ENCODE peak calls at places on chromosome 1, in six cellular contexts. One of them, this sample, is unnamed.

GRCh38 chr1:210292276-210292851 is 36.3 kb upstream of the HHAT start:
- DNase-seq in BE2C: peak; percentile 82
- DNase-seq in colonic mucosa: peak; percentile 66
- DNase-seq in adrenal gland: peak; percentile 20
- DNase-seq in pancreas: peak; percentile 92
- DNase-seq in transverse colon: peak; percentile 79
- DNase-seq in this sample: peak; percentile 66

GRCh38 chr1:184930645-184931044 is 43.7 kb downstream of the NIBAN1 start:
- DNase-seq in BE2C: no peak
- DNase-seq in colonic mucosa: no peak
- DNase-seq in adrenal gland: no peak
- DNase-seq in pancreas: no peak
- DNase-seq in transverse colon: no peak
- DNase-seq in this sample: no peak

GRCh38 chr1:56452027-56453011 is 127.0 kb downstream of the PLPP3 start:
- DNase-seq in BE2C: no peak
- DNase-seq in colonic mucosa: no peak
- DNase-seq in adrenal gland: peak; percentile 22
- DNase-seq in pancreas: no peak
- DNase-seq in transverse colon: no peak
- DNase-seq in this sample: no peak

GRCh38 chr1:224212618-224213037 is 29.6 kb downstream of the DEGS1 start:
- DNase-seq in BE2C: no peak
- DNase-seq in colonic mucosa: no peak
- DNase-seq in adrenal gland: no peak
- DNase-seq in pancreas: no peak
- DNase-seq in transverse colon: no peak
- DNase-seq in this sample: no peak

GRCh38 chr1:189424746-189425331 is 1052.8 kb downstream of the BRINP3 start:
- DNase-seq in BE2C: no peak
- DNase-seq in colonic mucosa: no peak
- DNase-seq in adrenal gland: no peak
- DNase-seq in pancreas: no peak
- DNase-seq in transverse colon: no peak
- DNase-seq in this sample: no peak

GRCh38 chr1:19356266-19356665 is 44.1 kb downstream of the SLC66A1 start:
- DNase-seq in BE2C: no peak
- DNase-seq in colonic mucosa: no peak
- DNase-seq in adrenal gland: no peak
- DNase-seq in pancreas: no peak
- DNase-seq in transverse colon: no peak
- DNase-seq in this sample: no peak

GRCh38 chr1:240093120-240093961 is 1.7 kb downstream of the FMN2 start:
- DNase-seq in BE2C: peak; percentile 11
- DNase-seq in colonic mucosa: no peak
- DNase-seq in adrenal gland: no peak
- DNase-seq in pancreas: peak; percentile 61
- DNase-seq in transverse colon: peak; percentile 9
- DNase-seq in this sample: peak; percentile 16

GRCh38 chr1:37606481-37607263 is 10.9 kb upstream of the GNL2 start:
- DNase-seq in BE2C: no peak
- DNase-seq in colonic mucosa: no peak
- DNase-seq in adrenal gland: no peak
- DNase-seq in pancreas: no peak
- DNase-seq in transverse colon: no peak
- DNase-seq in this sample: no peak

GRCh38 chr1:1199141-1199960 is 7.0 kb downstream of the TNFRSF18 start:
- DNase-seq in BE2C: peak; percentile 12
- DNase-seq in colonic mucosa: no peak
- DNase-seq in adrenal gland: no peak
- DNase-seq in pancreas: peak; percentile 73
- DNase-seq in transverse colon: peak; percentile 6
- DNase-seq in this sample: no peak

GRCh38 chr1:209318302-209319056 is 265.0 kb upstream of the CAMK1G start:
- DNase-seq in BE2C: no peak
- DNase-seq in colonic mucosa: no peak
- DNase-seq in adrenal gland: no peak
- DNase-seq in pancreas: no peak
- DNase-seq in transverse colon: no peak
- DNase-seq in this sample: no peak

GRCh38 chr1:228410015-228410414 is 3.4 kb upstream of the TRIM11 start:
- DNase-seq in BE2C: no peak
- DNase-seq in colonic mucosa: no peak
- DNase-seq in adrenal gland: peak; percentile 86
- DNase-seq in pancreas: no peak
- DNase-seq in transverse colon: no peak
- DNase-seq in this sample: no peak

DNA sequence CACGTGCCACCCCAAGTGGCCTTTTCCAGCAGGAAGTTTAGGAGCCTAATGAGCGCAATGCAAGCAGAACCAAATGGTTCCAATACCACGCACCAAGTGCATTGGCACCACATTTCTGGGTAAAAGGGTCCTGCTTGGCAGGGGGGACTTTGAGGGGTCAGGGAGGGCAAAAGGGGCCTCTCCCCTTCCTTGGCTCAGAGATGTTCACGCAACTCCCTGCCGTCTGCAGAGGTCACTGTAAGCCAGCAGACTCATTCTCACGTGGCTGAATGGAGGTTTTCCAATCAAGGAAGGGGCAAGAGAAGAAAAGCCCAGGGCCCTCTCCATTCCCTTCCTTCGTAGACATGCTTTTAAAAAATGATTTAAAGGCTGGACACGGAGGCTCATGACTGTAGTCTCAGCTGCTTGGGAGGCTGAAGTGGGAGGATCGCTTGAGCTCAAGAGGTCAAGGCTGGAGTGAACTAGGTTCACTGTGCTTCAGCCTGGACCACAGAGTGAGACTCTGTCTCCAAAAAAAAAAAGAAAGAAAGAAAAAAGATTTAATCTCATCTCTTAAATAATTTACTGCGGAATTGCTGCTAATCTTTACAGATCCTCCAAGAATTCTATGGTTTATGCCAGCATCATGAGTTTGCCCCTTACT is 80.3 kb downstream of the RUNX3 start:
- DNase-seq in BE2C: peak; percentile 19
- DNase-seq in colonic mucosa: peak; percentile 40
- DNase-seq in adrenal gland: peak; percentile 29
- DNase-seq in pancreas: no peak
- DNase-seq in transverse colon: peak; percentile 42
- DNase-seq in this sample: peak; percentile 44
- TF ChIP-seq CTCF in BE2C: peak; percentile 39
- TF ChIP-seq CTCF in colonic mucosa: peak; percentile 38
- TF ChIP-seq CTCF in adrenal gland: no peak
- TF ChIP-seq CTCF in pancreas: no peak
- TF ChIP-seq CTCF in transverse colon: no peak
- TF ChIP-seq CTCF in this sample: peak; percentile 65

GRCh38 chr1:6292134-6292533 is 31.2 kb upstream of the GPR153 start:
- DNase-seq in BE2C: no peak
- DNase-seq in colonic mucosa: no peak
- DNase-seq in adrenal gland: no peak
- DNase-seq in pancreas: no peak
- DNase-seq in transverse colon: no peak
- DNase-seq in this sample: no peak

GRCh38 chr1:6294080-6294867 is 33.4 kb upstream of the GPR153 start:
- DNase-seq in BE2C: no peak
- DNase-seq in colonic mucosa: no peak
- DNase-seq in adrenal gland: no peak
- DNase-seq in pancreas: no peak
- DNase-seq in transverse colon: no peak
- DNase-seq in this sample: no peak

GRCh38 chr1:6298530-6298929 is 37.6 kb upstream of the GPR153 start:
- DNase-seq in BE2C: no peak
- DNase-seq in colonic mucosa: no peak
- DNase-seq in adrenal gland: no peak
- DNase-seq in pancreas: peak; percentile 14
- DNase-seq in transverse colon: no peak
- DNase-seq in this sample: no peak

GRCh38 chr1:6295910-6296309 is 35.0 kb upstream of the GPR153 start:
- DNase-seq in BE2C: no peak
- DNase-seq in colonic mucosa: no peak
- DNase-seq in adrenal gland: no peak
- DNase-seq in pancreas: no peak
- DNase-seq in transverse colon: no peak
- DNase-seq in this sample: no peak

DNA sequence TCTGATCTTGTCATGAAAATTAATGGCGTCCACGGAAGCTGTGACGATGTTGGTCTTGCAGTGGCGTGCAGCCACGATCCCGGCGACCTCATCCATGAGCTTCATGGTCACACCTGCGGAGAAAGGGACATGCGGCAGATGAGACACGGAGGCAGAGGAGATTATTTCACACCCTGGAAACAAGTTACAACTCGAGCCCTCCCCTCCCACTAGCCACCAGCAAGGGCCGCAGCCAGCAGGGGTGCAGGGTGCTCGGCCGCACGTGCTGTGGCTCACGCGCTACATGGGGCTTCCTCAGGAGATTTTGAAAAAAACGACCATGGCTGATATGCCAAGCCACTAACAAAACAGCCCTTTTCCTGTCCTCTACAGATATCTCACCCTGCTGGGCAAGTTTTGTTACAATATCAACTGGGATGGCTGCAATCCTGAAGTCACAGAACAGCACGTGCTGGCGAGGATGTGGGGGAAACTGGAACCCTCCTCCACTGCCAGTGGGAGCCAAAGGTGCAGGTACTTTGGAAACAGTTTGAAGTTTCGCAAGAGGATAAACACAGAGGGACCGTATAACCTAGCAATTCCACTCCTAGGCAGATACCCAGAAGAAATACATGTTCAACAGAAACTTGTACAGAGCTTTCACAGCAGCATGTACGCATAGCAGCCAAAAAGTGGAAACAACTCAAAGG is 34.1 kb upstream of the GPR153 start:
- DNase-seq in BE2C: no peak
- DNase-seq in colonic mucosa: no peak
- DNase-seq in adrenal gland: no peak
- DNase-seq in pancreas: no peak
- DNase-seq in transverse colon: no peak
- DNase-seq in this sample: no peak
- TF ChIP-seq CTCF in BE2C: no peak
- TF ChIP-seq CTCF in colonic mucosa: no peak
- TF ChIP-seq CTCF in adrenal gland: no peak
- TF ChIP-seq CTCF in pancreas: no peak
- TF ChIP-seq CTCF in transverse colon: no peak
- TF ChIP-seq CTCF in this sample: no peak

DNA sequence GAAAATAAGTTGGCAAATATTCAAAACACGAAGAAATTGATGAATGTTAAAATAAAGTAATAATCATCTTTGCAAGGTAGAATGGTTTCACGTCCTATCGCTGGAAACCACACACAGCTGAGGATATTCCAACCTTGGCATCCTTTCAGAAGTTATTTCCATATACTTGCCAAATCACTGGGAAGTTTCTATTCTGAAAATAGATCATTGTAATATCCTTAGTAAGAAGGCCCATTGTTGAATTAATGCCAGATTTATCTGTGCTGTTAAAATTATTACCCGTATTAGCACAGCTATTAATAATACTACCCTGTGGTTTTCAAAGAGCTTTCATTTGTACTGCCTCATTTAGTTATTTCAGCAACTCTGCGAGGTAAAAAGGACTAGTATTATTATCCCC is 81.1 kb downstream of the OLFM3 start:
- DNase-seq in BE2C: no peak
- DNase-seq in colonic mucosa: no peak
- DNase-seq in adrenal gland: no peak
- DNase-seq in pancreas: no peak
- DNase-seq in transverse colon: no peak
- DNase-seq in this sample: no peak
- TF ChIP-seq CTCF in BE2C: no peak
- TF ChIP-seq CTCF in colonic mucosa: no peak
- TF ChIP-seq CTCF in adrenal gland: no peak
- TF ChIP-seq CTCF in pancreas: no peak
- TF ChIP-seq CTCF in transverse colon: no peak
- TF ChIP-seq CTCF in this sample: no peak

GRCh38 chr1:233361876-233362275 is 34.4 kb downstream of the MAP3K21 start:
- DNase-seq in BE2C: no peak
- DNase-seq in colonic mucosa: no peak
- DNase-seq in adrenal gland: no peak
- DNase-seq in pancreas: no peak
- DNase-seq in transverse colon: no peak
- DNase-seq in this sample: no peak

GRCh38 chr1:233364026-233364425 is 36.5 kb downstream of the MAP3K21 start:
- DNase-seq in BE2C: no peak
- DNase-seq in colonic mucosa: no peak
- DNase-seq in adrenal gland: no peak
- DNase-seq in pancreas: no peak
- DNase-seq in transverse colon: no peak
- DNase-seq in this sample: no peak

GRCh38 chr1:233362743-233363142 is 35.2 kb downstream of the MAP3K21 start:
- DNase-seq in BE2C: no peak
- DNase-seq in colonic mucosa: no peak
- DNase-seq in adrenal gland: no peak
- DNase-seq in pancreas: no peak
- DNase-seq in transverse colon: no peak
- DNase-seq in this sample: no peak

GRCh38 chr1:233367057-233367759 is 39.7 kb downstream of the MAP3K21 start:
- DNase-seq in BE2C: no peak
- DNase-seq in colonic mucosa: peak; percentile 38
- DNase-seq in adrenal gland: no peak
- DNase-seq in pancreas: no peak
- DNase-seq in transverse colon: no peak
- DNase-seq in this sample: no peak

DNA sequence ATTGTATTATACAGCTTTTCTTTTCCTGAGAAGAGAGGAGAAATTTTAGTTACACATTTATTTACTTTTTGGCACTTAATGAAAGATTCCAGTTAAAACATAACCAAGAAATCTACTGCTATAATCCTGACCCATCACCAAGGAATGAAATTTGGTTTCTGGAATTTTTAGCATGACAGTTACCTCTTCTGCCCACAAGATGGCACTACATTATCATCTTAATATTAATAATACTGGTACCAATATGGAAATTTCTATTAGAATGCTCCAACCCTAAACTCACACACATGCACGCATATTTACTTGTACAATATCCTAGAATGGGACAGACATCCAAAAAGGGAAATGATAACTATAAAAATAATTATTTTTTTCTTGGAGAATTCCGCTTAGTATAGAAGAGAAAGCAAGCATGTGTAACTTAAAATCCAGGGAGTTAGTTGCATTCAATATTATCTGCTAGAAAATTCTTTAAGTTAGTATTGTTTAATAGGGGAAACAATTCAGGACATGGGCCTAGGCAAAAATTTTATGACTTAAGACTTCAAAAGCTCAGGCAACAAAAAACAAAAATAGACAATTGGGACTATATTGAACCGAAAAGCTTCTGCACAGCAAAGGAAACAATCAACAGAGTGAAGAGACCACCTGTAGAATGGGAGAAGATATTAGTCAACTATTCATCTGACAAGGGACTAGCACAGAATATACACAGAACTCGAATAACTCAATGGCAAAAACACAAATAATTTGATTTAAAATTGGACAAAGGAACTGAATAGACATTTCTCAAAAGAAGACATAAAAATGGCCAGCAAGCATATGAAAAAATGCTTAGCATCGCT is 37.4 kb downstream of the MAP3K21 start:
- DNase-seq in BE2C: no peak
- DNase-seq in colonic mucosa: no peak
- DNase-seq in adrenal gland: no peak
- DNase-seq in pancreas: no peak
- DNase-seq in transverse colon: no peak
- DNase-seq in this sample: no peak
- TF ChIP-seq CTCF in BE2C: peak; percentile 63
- TF ChIP-seq CTCF in colonic mucosa: peak; percentile 53
- TF ChIP-seq CTCF in adrenal gland: peak; percentile 62
- TF ChIP-seq CTCF in pancreas: peak; percentile 46
- TF ChIP-seq CTCF in transverse colon: peak; percentile 78
- TF ChIP-seq CTCF in this sample: peak; percentile 33